ENCODE peak calls at places on chromosome 9, in ten cellular contexts. One of them, this sample, is unnamed.

GRCh38 chr9:73537561-73537960 is 385.9 kb downstream of the ANXA1 start:
- DNase-seq in stimulated activated CD8-positive, alpha-beta memory T cell treated with anti-CD3 and anti-CD28 coated beads, Interleukin-15, amount 100 ng/mL, for 24 hours: no peak
- DNase-seq in CD4-positive, alpha-beta memory T cell: no peak
- DNase-seq in activated CD8-positive, alpha-beta memory T cell treated with anti-CD3 and anti-CD28 coated beads, Interleukin-2, amount 10 ng/mL, durations not matched to agents 7 days and 5 days: no peak
- DNase-seq in iPS-NIHi11: no peak
- DNase-seq in GM12892: no peak
- DNase-seq in C1 segment of cervical spinal cord: no peak
- DNase-seq in HTR-8/SVneo: no peak
- DNase-seq in cerebellum: no peak
- DNase-seq in mucosa of gallbladder: no peak
- DNase-seq in this sample: no peak

GRCh38 chr9:113524460-113524859 is 60.9 kb downstream of the RGS3 start:
- DNase-seq in stimulated activated CD8-positive, alpha-beta memory T cell treated with anti-CD3 and anti-CD28 coated beads, Interleukin-15, amount 100 ng/mL, for 24 hours: no peak
- DNase-seq in CD4-positive, alpha-beta memory T cell: no peak
- DNase-seq in activated CD8-positive, alpha-beta memory T cell treated with anti-CD3 and anti-CD28 coated beads, Interleukin-2, amount 10 ng/mL, durations not matched to agents 7 days and 5 days: no peak
- DNase-seq in iPS-NIHi11: no peak
- DNase-seq in GM12892: no peak
- DNase-seq in C1 segment of cervical spinal cord: no peak
- DNase-seq in HTR-8/SVneo: no peak
- DNase-seq in cerebellum: no peak
- DNase-seq in mucosa of gallbladder: no peak
- DNase-seq in this sample: no peak

GRCh38 chr9:134814598-134815215 is 65.9 kb upstream of the FCN2 start:
- DNase-seq in stimulated activated CD8-positive, alpha-beta memory T cell treated with anti-CD3 and anti-CD28 coated beads, Interleukin-15, amount 100 ng/mL, for 24 hours: no peak
- DNase-seq in CD4-positive, alpha-beta memory T cell: no peak
- DNase-seq in activated CD8-positive, alpha-beta memory T cell treated with anti-CD3 and anti-CD28 coated beads, Interleukin-2, amount 10 ng/mL, durations not matched to agents 7 days and 5 days: no peak
- DNase-seq in iPS-NIHi11: no peak
- DNase-seq in GM12892: no peak
- DNase-seq in C1 segment of cervical spinal cord: no peak
- DNase-seq in HTR-8/SVneo: no peak
- DNase-seq in cerebellum: no peak
- DNase-seq in mucosa of gallbladder: no peak
- DNase-seq in this sample: no peak

GRCh38 chr9:90842378-90842777 is 40.8 kb downstream of the SYK start:
- DNase-seq in stimulated activated CD8-positive, alpha-beta memory T cell treated with anti-CD3 and anti-CD28 coated beads, Interleukin-15, amount 100 ng/mL, for 24 hours: no peak
- DNase-seq in CD4-positive, alpha-beta memory T cell: no peak
- DNase-seq in activated CD8-positive, alpha-beta memory T cell treated with anti-CD3 and anti-CD28 coated beads, Interleukin-2, amount 10 ng/mL, durations not matched to agents 7 days and 5 days: no peak
- DNase-seq in iPS-NIHi11: no peak
- DNase-seq in GM12892: no peak
- DNase-seq in C1 segment of cervical spinal cord: no peak
- DNase-seq in HTR-8/SVneo: no peak
- DNase-seq in cerebellum: no peak
- DNase-seq in mucosa of gallbladder: no peak
- DNase-seq in this sample: no peak

GRCh38 chr9:36149197-36149596 is 12.7 kb downstream of the GLIPR2 start:
- DNase-seq in stimulated activated CD8-positive, alpha-beta memory T cell treated with anti-CD3 and anti-CD28 coated beads, Interleukin-15, amount 100 ng/mL, for 24 hours: no peak
- DNase-seq in CD4-positive, alpha-beta memory T cell: no peak
- DNase-seq in activated CD8-positive, alpha-beta memory T cell treated with anti-CD3 and anti-CD28 coated beads, Interleukin-2, amount 10 ng/mL, durations not matched to agents 7 days and 5 days: no peak
- DNase-seq in iPS-NIHi11: no peak
- DNase-seq in GM12892: no peak
- DNase-seq in C1 segment of cervical spinal cord: no peak
- DNase-seq in HTR-8/SVneo: no peak
- DNase-seq in cerebellum: no peak
- DNase-seq in mucosa of gallbladder: no peak
- DNase-seq in this sample: no peak

GRCh38 chr9:82987370-82987769 is 75.6 kb downstream of the RASEF start:
- DNase-seq in stimulated activated CD8-positive, alpha-beta memory T cell treated with anti-CD3 and anti-CD28 coated beads, Interleukin-15, amount 100 ng/mL, for 24 hours: no peak
- DNase-seq in CD4-positive, alpha-beta memory T cell: no peak
- DNase-seq in activated CD8-positive, alpha-beta memory T cell treated with anti-CD3 and anti-CD28 coated beads, Interleukin-2, amount 10 ng/mL, durations not matched to agents 7 days and 5 days: no peak
- DNase-seq in iPS-NIHi11: no peak
- DNase-seq in GM12892: no peak
- DNase-seq in C1 segment of cervical spinal cord: no peak
- DNase-seq in HTR-8/SVneo: no peak
- DNase-seq in cerebellum: no peak
- DNase-seq in mucosa of gallbladder: no peak
- DNase-seq in this sample: no peak

GRCh38 chr9:109297899-109298298 is 23.0 kb downstream of the EPB41L4B start:
- DNase-seq in stimulated activated CD8-positive, alpha-beta memory T cell treated with anti-CD3 and anti-CD28 coated beads, Interleukin-15, amount 100 ng/mL, for 24 hours: no peak
- DNase-seq in CD4-positive, alpha-beta memory T cell: no peak
- DNase-seq in activated CD8-positive, alpha-beta memory T cell treated with anti-CD3 and anti-CD28 coated beads, Interleukin-2, amount 10 ng/mL, durations not matched to agents 7 days and 5 days: no peak
- DNase-seq in iPS-NIHi11: no peak
- DNase-seq in GM12892: no peak
- DNase-seq in C1 segment of cervical spinal cord: no peak
- DNase-seq in HTR-8/SVneo: no peak
- DNase-seq in cerebellum: no peak
- DNase-seq in mucosa of gallbladder: no peak
- DNase-seq in this sample: no peak

GRCh38 chr9:127139775-127140174 is 17.3 kb upstream of the ANGPTL2 start:
- DNase-seq in stimulated activated CD8-positive, alpha-beta memory T cell treated with anti-CD3 and anti-CD28 coated beads, Interleukin-15, amount 100 ng/mL, for 24 hours: no peak
- DNase-seq in CD4-positive, alpha-beta memory T cell: no peak
- DNase-seq in activated CD8-positive, alpha-beta memory T cell treated with anti-CD3 and anti-CD28 coated beads, Interleukin-2, amount 10 ng/mL, durations not matched to agents 7 days and 5 days: no peak
- DNase-seq in iPS-NIHi11: no peak
- DNase-seq in GM12892: no peak
- DNase-seq in C1 segment of cervical spinal cord: no peak
- DNase-seq in HTR-8/SVneo: no peak
- DNase-seq in cerebellum: no peak
- DNase-seq in mucosa of gallbladder: no peak
- DNase-seq in this sample: no peak

GRCh38 chr9:129384138-129384886 is 206.3 kb upstream of the IER5L start:
- DNase-seq in stimulated activated CD8-positive, alpha-beta memory T cell treated with anti-CD3 and anti-CD28 coated beads, Interleukin-15, amount 100 ng/mL, for 24 hours: no peak
- DNase-seq in CD4-positive, alpha-beta memory T cell: no peak
- DNase-seq in activated CD8-positive, alpha-beta memory T cell treated with anti-CD3 and anti-CD28 coated beads, Interleukin-2, amount 10 ng/mL, durations not matched to agents 7 days and 5 days: no peak
- DNase-seq in iPS-NIHi11: no peak
- DNase-seq in GM12892: no peak
- DNase-seq in C1 segment of cervical spinal cord: no peak
- DNase-seq in HTR-8/SVneo: no peak
- DNase-seq in cerebellum: no peak
- DNase-seq in mucosa of gallbladder: no peak
- DNase-seq in this sample: no peak

GRCh38 chr9:83198336-83198735 is 135.4 kb upstream of the RASEF start:
- DNase-seq in stimulated activated CD8-positive, alpha-beta memory T cell treated with anti-CD3 and anti-CD28 coated beads, Interleukin-15, amount 100 ng/mL, for 24 hours: no peak
- DNase-seq in CD4-positive, alpha-beta memory T cell: no peak
- DNase-seq in activated CD8-positive, alpha-beta memory T cell treated with anti-CD3 and anti-CD28 coated beads, Interleukin-2, amount 10 ng/mL, durations not matched to agents 7 days and 5 days: no peak
- DNase-seq in iPS-NIHi11: no peak
- DNase-seq in GM12892: no peak
- DNase-seq in C1 segment of cervical spinal cord: no peak
- DNase-seq in HTR-8/SVneo: no peak
- DNase-seq in cerebellum: no peak
- DNase-seq in mucosa of gallbladder: no peak
- DNase-seq in this sample: no peak

GRCh38 chr9:69097053-69097452 is 61.5 kb downstream of the FXN start:
- DNase-seq in stimulated activated CD8-positive, alpha-beta memory T cell treated with anti-CD3 and anti-CD28 coated beads, Interleukin-15, amount 100 ng/mL, for 24 hours: no peak
- DNase-seq in CD4-positive, alpha-beta memory T cell: no peak
- DNase-seq in activated CD8-positive, alpha-beta memory T cell treated with anti-CD3 and anti-CD28 coated beads, Interleukin-2, amount 10 ng/mL, durations not matched to agents 7 days and 5 days: no peak
- DNase-seq in iPS-NIHi11: no peak
- DNase-seq in GM12892: no peak
- DNase-seq in C1 segment of cervical spinal cord: no peak
- DNase-seq in HTR-8/SVneo: peak; percentile 73
- DNase-seq in cerebellum: no peak
- DNase-seq in mucosa of gallbladder: peak; percentile 37
- DNase-seq in this sample: no peak

GRCh38 chr9:72952914-72953313 is at the start of gene ALDH1A1:
- DNase-seq in stimulated activated CD8-positive, alpha-beta memory T cell treated with anti-CD3 and anti-CD28 coated beads, Interleukin-15, amount 100 ng/mL, for 24 hours: no peak
- DNase-seq in CD4-positive, alpha-beta memory T cell: peak; percentile 8
- DNase-seq in activated CD8-positive, alpha-beta memory T cell treated with anti-CD3 and anti-CD28 coated beads, Interleukin-2, amount 10 ng/mL, durations not matched to agents 7 days and 5 days: no peak
- DNase-seq in iPS-NIHi11: peak; percentile 44
- DNase-seq in GM12892: no peak
- DNase-seq in C1 segment of cervical spinal cord: no peak
- DNase-seq in HTR-8/SVneo: no peak
- DNase-seq in cerebellum: no peak
- DNase-seq in mucosa of gallbladder: peak; percentile 69
- DNase-seq in this sample: peak; percentile 85

GRCh38 chr9:124017929-124018730 is 6.6 kb downstream of the LHX2 start:
- DNase-seq in stimulated activated CD8-positive, alpha-beta memory T cell treated with anti-CD3 and anti-CD28 coated beads, Interleukin-15, amount 100 ng/mL, for 24 hours: no peak
- DNase-seq in CD4-positive, alpha-beta memory T cell: no peak
- DNase-seq in activated CD8-positive, alpha-beta memory T cell treated with anti-CD3 and anti-CD28 coated beads, Interleukin-2, amount 10 ng/mL, durations not matched to agents 7 days and 5 days: no peak
- DNase-seq in iPS-NIHi11: no peak
- DNase-seq in GM12892: no peak
- DNase-seq in C1 segment of cervical spinal cord: no peak
- DNase-seq in HTR-8/SVneo: no peak
- DNase-seq in cerebellum: no peak
- DNase-seq in mucosa of gallbladder: no peak
- DNase-seq in this sample: peak; percentile 45

GRCh38 chr9:63817622-63818518 is 1467.1 kb downstream of the FOXD4L5 start:
- DNase-seq in stimulated activated CD8-positive, alpha-beta memory T cell treated with anti-CD3 and anti-CD28 coated beads, Interleukin-15, amount 100 ng/mL, for 24 hours: peak; percentile 37
- DNase-seq in CD4-positive, alpha-beta memory T cell: peak; percentile 60
- DNase-seq in activated CD8-positive, alpha-beta memory T cell treated with anti-CD3 and anti-CD28 coated beads, Interleukin-2, amount 10 ng/mL, durations not matched to agents 7 days and 5 days: peak; percentile 89
- DNase-seq in iPS-NIHi11: peak; percentile 27
- DNase-seq in GM12892: peak; percentile 42
- DNase-seq in C1 segment of cervical spinal cord: no peak
- DNase-seq in HTR-8/SVneo: no peak
- DNase-seq in cerebellum: peak; percentile 36
- DNase-seq in mucosa of gallbladder: peak; percentile 57
- DNase-seq in this sample: no peak

GRCh38 chr9:81687521-81688261 is 1.7 kb downstream of the TLE1 start:
- DNase-seq in stimulated activated CD8-positive, alpha-beta memory T cell treated with anti-CD3 and anti-CD28 coated beads, Interleukin-15, amount 100 ng/mL, for 24 hours: no peak
- DNase-seq in CD4-positive, alpha-beta memory T cell: no peak
- DNase-seq in activated CD8-positive, alpha-beta memory T cell treated with anti-CD3 and anti-CD28 coated beads, Interleukin-2, amount 10 ng/mL, durations not matched to agents 7 days and 5 days: no peak
- DNase-seq in iPS-NIHi11: peak; percentile 58
- DNase-seq in GM12892: no peak
- DNase-seq in C1 segment of cervical spinal cord: no peak
- DNase-seq in HTR-8/SVneo: peak; percentile 10
- DNase-seq in cerebellum: peak; percentile 24
- DNase-seq in mucosa of gallbladder: peak; percentile 34
- DNase-seq in this sample: peak; percentile 59

GRCh38 chr9:130157079-130157478 is 15.1 kb upstream of the NCS1 start:
- DNase-seq in stimulated activated CD8-positive, alpha-beta memory T cell treated with anti-CD3 and anti-CD28 coated beads, Interleukin-15, amount 100 ng/mL, for 24 hours: no peak
- DNase-seq in CD4-positive, alpha-beta memory T cell: no peak
- DNase-seq in activated CD8-positive, alpha-beta memory T cell treated with anti-CD3 and anti-CD28 coated beads, Interleukin-2, amount 10 ng/mL, durations not matched to agents 7 days and 5 days: no peak
- DNase-seq in iPS-NIHi11: no peak
- DNase-seq in GM12892: no peak
- DNase-seq in C1 segment of cervical spinal cord: no peak
- DNase-seq in HTR-8/SVneo: no peak
- DNase-seq in cerebellum: no peak
- DNase-seq in mucosa of gallbladder: no peak
- DNase-seq in this sample: no peak

GRCh38 chr9:127976943-127977871 is 3.6 kb downstream of the EEIG1 start:
- DNase-seq in stimulated activated CD8-positive, alpha-beta memory T cell treated with anti-CD3 and anti-CD28 coated beads, Interleukin-15, amount 100 ng/mL, for 24 hours: no peak
- DNase-seq in CD4-positive, alpha-beta memory T cell: no peak
- DNase-seq in activated CD8-positive, alpha-beta memory T cell treated with anti-CD3 and anti-CD28 coated beads, Interleukin-2, amount 10 ng/mL, durations not matched to agents 7 days and 5 days: peak; percentile 42
- DNase-seq in iPS-NIHi11: no peak
- DNase-seq in GM12892: no peak
- DNase-seq in C1 segment of cervical spinal cord: no peak
- DNase-seq in HTR-8/SVneo: no peak
- DNase-seq in cerebellum: no peak
- DNase-seq in mucosa of gallbladder: no peak
- DNase-seq in this sample: peak; percentile 86

This sample was measured in DMS53.